ENCODE peak calls at places on chromosomes 11 and 22, in nine cellular contexts. G, D, S, W, Q, E, B, J and L are unnamed samples.

GRCh38 chr11:1307998-1308744 is 1.3 kb downstream of the TOLLIP start:
- DNase-seq in G (no peak), D (no peak), S (peak), W (no peak), Q (no peak), E (no peak), B (no peak), J (no peak), L (peak)

GRCh38 chr11:79173615-79174014 is 267.2 kb downstream of the TENM4 start:
- DNase-seq in G (no peak), D (no peak), S (no peak), W (no peak), Q (no peak), E (peak), B (peak), J (peak), L (no peak)

GRCh38 chr11:61429346-61429690 is 457 bp downstream of the CPSF7 start:
- DNase-seq in G (peak), D (peak), S (peak), W (peak), Q (peak), E (no peak), B (peak), J (no peak), L (peak)

GRCh38 chr22:30186048-30186447 is 60.5 kb downstream of the LIF start:
- DNase-seq in G (no peak), D (no peak), S (no peak), W (no peak), Q (no peak), E (no peak), B (no peak), J (no peak), L (no peak)

GRCh38 chr11:68106165-68106940 is 14.8 kb downstream of the CHKA start:
- DNase-seq in G (no peak), D (no peak), S (no peak), W (no peak), Q (peak), E (no peak), B (no peak), J (no peak), L (no peak)

GRCh38 chr11:18706330-18707243 is 8.0 kb downstream of the TMEM86A start:
- DNase-seq in G (no peak), D (no peak), S (peak), W (peak), Q (peak), E (no peak), B (peak), J (no peak), L (no peak)

GRCh38 chr22:48477031-48477721 is 1350.5 kb downstream of the BRD1 start:
- DNase-seq in G (no peak), D (no peak), S (peak), W (peak), Q (no peak), E (no peak), B (no peak), J (no peak), L (no peak)

GRCh38 chr11:118911113-118911879 is 14.4 kb downstream of the BCL9L start:
- DNase-seq in G (no peak), D (no peak), S (no peak), W (no peak), Q (peak), E (no peak), B (no peak), J (no peak), L (no peak)

GRCh38 chr11:44246726-44247125 is 63.2 kb downstream of the ALX4 start:
- DNase-seq in G (peak), D (no peak), S (peak), W (no peak), Q (no peak), E (peak), B (peak), J (no peak), L (no peak)

GRCh38 chr11:65599216-65599954 is 3.8 kb upstream of the KCNK7 start:
- DNase-seq in G (no peak), D (no peak), S (no peak), W (no peak), Q (no peak), E (no peak), B (no peak), J (no peak), L (no peak)

GRCh38 chr11:62538470-62539237 is 8.0 kb downstream of the AHNAK start:
- DNase-seq in G (no peak), D (no peak), S (no peak), W (no peak), Q (no peak), E (no peak), B (no peak), J (no peak), L (no peak)

GRCh38 chr11:95835768-95836488 is 45.6 kb downstream of the CEP57 start:
- DNase-seq in G (peak), D (peak), S (no peak), W (no peak), Q (peak), E (peak), B (peak), J (peak), L (peak)

GRCh38 chr11:30128269-30128932 is 102.4 kb upstream of the FSHB start:
- DNase-seq in G (no peak), D (peak), S (no peak), W (no peak), Q (no peak), E (no peak), B (peak), J (no peak), L (no peak)

GRCh38 chr11:5992150-5992549 is 5.4 kb upstream of the OR52L1 start:
- DNase-seq in G (no peak), D (no peak), S (no peak), W (no peak), Q (no peak), E (no peak), B (no peak), J (no peak), L (no peak)

GRCh38 chr22:50267591-50268390 is 2.4 kb downstream of the MAPK11 start:
- DNase-seq in G (no peak), D (no peak), S (peak), W (no peak), Q (peak), E (no peak), B (peak), J (no peak), L (no peak)

GRCh38 chr11:335779-336665 is 15.4 kb upstream of the IFITM3 start:
- DNase-seq in G (no peak), D (no peak), S (no peak), W (no peak), Q (no peak), E (no peak), B (no peak), J (no peak), L (no peak)

GRCh38 chr22:25745341-25746011 is 3.5 kb downstream of the MYO18B start:
- DNase-seq in G (no peak), D (no peak), S (no peak), W (no peak), Q (no peak), E (peak), B (peak), J (peak), L (no peak)

GRCh38 chr11:78050964-78051831 is 12.5 kb upstream of the THRSP start:
- DNase-seq in G (no peak), D (no peak), S (no peak), W (no peak), Q (no peak), E (peak), B (peak), J (peak), L (no peak)

GRCh38 chr22:30559889-30560288 is 13.3 kb upstream of the SEC14L6 start:
- DNase-seq in G (no peak), D (no peak), S (no peak), W (no peak), Q (no peak), E (no peak), B (no peak), J (no peak), L (no peak)

GRCh38 chr11:32374261-32374711 is 61.1 kb downstream of the WT1 start:
- DNase-seq in G (peak), D (peak), S (no peak), W (peak), Q (peak), E (no peak), B (peak), J (no peak), L (no peak)

DNA sequence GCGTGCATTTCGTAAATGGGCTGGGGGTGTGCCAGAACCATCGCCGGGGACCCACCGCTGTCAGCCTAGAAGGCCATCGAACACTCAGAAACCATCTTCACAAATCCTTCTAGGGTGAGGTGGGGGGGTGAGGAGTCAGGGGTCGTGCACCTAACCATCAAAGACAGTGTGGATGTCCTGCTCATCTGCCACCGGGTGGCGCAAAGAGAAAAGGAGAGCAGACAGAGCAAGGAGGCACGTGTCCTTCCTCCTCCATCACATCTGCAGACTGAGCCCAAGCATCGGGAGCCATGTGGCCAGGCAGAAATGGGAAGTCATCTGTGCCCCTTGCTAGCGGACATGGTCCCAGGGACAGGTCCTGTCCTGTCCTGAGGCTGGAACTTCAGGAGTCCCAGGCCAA is 61.9 kb upstream of the NUP50 start:
- DNase-seq in G (peak), D (no peak), S (no peak), W (peak), Q (peak), E (no peak), B (peak), J (no peak), L (no peak)
- TF ChIP-seq CTCF in G (peak), D (peak), S (peak), W (no peak), Q (peak), E (peak), B (peak), J (peak), L (peak)

DNA sequence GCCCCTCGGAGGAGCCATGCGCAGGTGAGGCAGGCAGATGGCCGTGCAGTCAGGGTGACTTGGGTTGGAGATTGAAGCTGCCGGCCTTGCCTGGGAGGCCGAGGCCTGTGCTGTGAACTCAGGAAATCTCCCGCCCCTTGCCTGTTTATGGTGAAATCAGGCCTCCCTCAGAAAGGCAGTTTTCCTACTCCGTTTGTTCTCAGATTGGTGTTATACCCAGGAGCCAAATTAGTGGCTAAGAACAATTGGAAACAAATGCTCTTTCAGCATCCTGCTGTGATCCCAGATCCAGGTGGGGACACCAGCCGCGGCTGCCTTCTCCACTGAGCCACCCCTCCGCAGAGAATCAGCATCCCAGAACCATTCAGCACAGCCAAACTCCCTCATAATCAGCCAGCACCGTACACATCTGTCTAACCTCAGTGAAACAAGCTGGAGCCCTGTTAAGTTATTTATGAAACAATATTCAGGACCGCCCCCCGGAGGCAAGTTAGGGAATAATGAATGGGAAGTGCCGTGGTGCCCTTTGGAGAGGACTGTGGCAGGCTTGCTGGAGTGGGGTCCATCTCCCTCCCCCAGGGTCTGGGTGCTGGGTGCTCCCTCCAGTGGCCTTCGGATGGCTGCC is 60.0 kb downstream of the PKNOX2 start:
- DNase-seq in G (no peak), D (peak), S (peak), W (no peak), Q (no peak), E (no peak), B (peak), J (no peak), L (no peak)
- TF ChIP-seq CTCF in G (peak), D (peak), S (peak), W (no peak), Q (no peak), E (peak), B (no peak), J (no peak), L (peak)

GRCh38 chr11:102318469-102318868 is 1.2 kb downstream of the BIRC3 start:
- DNase-seq in G (no peak), D (no peak), S (no peak), W (no peak), Q (peak), E (no peak), B (no peak), J (no peak), L (no peak)

GRCh38 chr11:102319544-102319943 is 2.3 kb downstream of the BIRC3 start:
- DNase-seq in G (no peak), D (no peak), S (no peak), W (no peak), Q (no peak), E (no peak), B (no peak), J (no peak), L (no peak)

GRCh38 chr11:102317768-102318103 is 452 bp downstream of the BIRC3 start:
- DNase-seq in G (no peak), D (no peak), S (no peak), W (no peak), Q (no peak), E (no peak), B (no peak), J (no peak), L (no peak)

GRCh38 chr11:102316505-102316904 is 779 bp upstream of the BIRC3 start:
- DNase-seq in G (no peak), D (no peak), S (no peak), W (no peak), Q (no peak), E (no peak), B (no peak), J (no peak), L (no peak)

GRCh38 chr11:102317099-102317767 is at the start of gene BIRC3:
- DNase-seq in G (peak), D (peak), S (peak), W (peak), Q (peak), E (peak), B (peak), J (peak), L (peak)
- TF ChIP-seq CTCF in G (peak), D (peak), S (peak), W (no peak), Q (peak), E (peak), B (peak), J (peak), L (peak)

GRCh38 chr11:128737704-128738103 is 43.8 kb downstream of the FLI1 start:
- DNase-seq in G (no peak), D (no peak), S (no peak), W (no peak), Q (no peak), E (no peak), B (no peak), J (no peak), L (no peak)

GRCh38 chr11:128738942-128739341 is 45.1 kb downstream of the FLI1 start:
- DNase-seq in G (no peak), D (no peak), S (no peak), W (no peak), Q (no peak), E (no peak), B (no peak), J (no peak), L (no peak)

GRCh38 chr11:128733440-128734115 is 39.7 kb downstream of the FLI1 start:
- DNase-seq in G (no peak), D (no peak), S (no peak), W (peak), Q (peak), E (no peak), B (peak), J (no peak), L (no peak)

GRCh38 chr11:128734439-128735224 is 40.8 kb downstream of the FLI1 start:
- DNase-seq in G (no peak), D (no peak), S (peak), W (peak), Q (peak), E (no peak), B (no peak), J (no peak), L (no peak)

GRCh38 chr11:128735935-128736610 is 42.2 kb downstream of the FLI1 start:
- DNase-seq in G (no peak), D (no peak), S (no peak), W (no peak), Q (no peak), E (no peak), B (no peak), J (no peak), L (no peak)
- TF ChIP-seq CTCF in G (no peak), D (no peak), S (no peak), W (no peak), Q (no peak), E (no peak), B (no peak), J (no peak), L (no peak)

DNA sequence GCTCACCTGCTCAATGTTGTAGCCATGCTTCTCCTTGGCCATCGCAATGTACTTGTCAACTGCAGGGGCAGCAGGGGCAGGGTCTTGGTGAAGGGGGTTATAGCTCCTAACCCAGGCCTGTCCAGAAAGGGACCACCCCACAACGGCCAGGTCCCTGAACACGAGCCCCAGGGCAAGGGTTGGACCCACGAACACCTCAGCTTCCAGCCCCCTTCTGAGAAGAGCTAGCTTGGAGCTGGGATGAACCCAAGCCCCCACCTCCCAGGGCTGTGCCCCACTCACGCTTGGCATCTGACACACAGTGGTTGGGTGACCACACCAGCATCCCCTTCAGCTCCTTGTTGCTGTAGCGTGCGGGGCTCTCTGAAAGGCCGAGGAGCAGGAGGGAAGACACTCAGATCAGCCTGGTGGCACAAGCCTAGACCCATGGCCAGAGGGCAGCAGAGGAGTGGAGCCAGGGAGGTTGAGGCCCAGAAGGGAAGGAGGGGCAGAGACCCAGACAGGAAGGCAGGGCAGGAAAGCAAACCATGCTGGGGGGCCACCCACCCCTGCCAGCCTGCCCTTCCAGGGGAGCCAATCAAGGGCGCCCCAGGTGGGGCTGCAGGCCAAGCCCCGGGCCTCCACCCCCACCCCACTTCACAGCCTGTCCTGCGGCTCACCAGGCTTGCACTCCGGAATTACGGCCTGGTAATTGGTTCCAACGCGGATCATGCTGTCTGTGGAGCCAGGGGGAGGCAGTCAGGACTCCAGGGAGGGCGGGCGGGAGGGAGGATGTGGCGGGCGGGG is 1.9 kb downstream of the RCOR2 start:
- DNase-seq in G (no peak), D (no peak), S (no peak), W (no peak), Q (no peak), E (no peak), B (no peak), J (no peak), L (no peak)
- TF ChIP-seq CTCF in G (no peak), D (no peak), S (no peak), W (no peak), Q (no peak), E (no peak), B (no peak), J (no peak), L (no peak)

GRCh38 chr11:23013509-23013908 is 153.2 kb upstream of the CCDC179 start:
- DNase-seq in G (no peak), D (no peak), S (no peak), W (no peak), Q (no peak), E (no peak), B (no peak), J (no peak), L (no peak)

GRCh38 chr11:23010790-23011340 is 150.6 kb upstream of the CCDC179 start:
- DNase-seq in G (no peak), D (no peak), S (no peak), W (no peak), Q (no peak), E (no peak), B (no peak), J (no peak), L (no peak)

GRCh38 chr11:23012930-23013329 is 152.7 kb upstream of the CCDC179 start:
- DNase-seq in G (no peak), D (no peak), S (no peak), W (no peak), Q (no peak), E (no peak), B (no peak), J (no peak), L (no peak)
- TF ChIP-seq CTCF in G (no peak), D (no peak), S (no peak), W (no peak), Q (no peak), E (no peak), B (no peak), J (no peak), L (no peak)

GRCh38 chr11:10996678-10997077 is 138.8 kb upstream of the ZBED5 start:
- DNase-seq in G (no peak), D (no peak), S (no peak), W (no peak), Q (no peak), E (no peak), B (no peak), J (no peak), L (no peak)
- TF ChIP-seq CTCF in G (no peak), D (no peak), S (no peak), W (no peak), Q (no peak), E (no peak), B (no peak), J (no peak), L (no peak)

GRCh38 chr22:41822289-41823057 is 10.4 kb upstream of the SREBF2 start:
- DNase-seq in G (no peak), D (peak), S (no peak), W (no peak), Q (no peak), E (peak), B (peak), J (no peak), L (no peak)
- TF ChIP-seq CTCF in G (peak), D (peak), S (peak), W (no peak), Q (peak), E (peak), B (peak), J (peak), L (peak)

GRCh38 chr11:133782116-133782725 is 63.1 kb downstream of the SPATA19 start:
- DNase-seq in G (no peak), D (no peak), S (no peak), W (no peak), Q (no peak), E (no peak), B (no peak), J (no peak), L (no peak)

GRCh38 chr11:133776671-133777070 is 68.6 kb downstream of the SPATA19 start:
- DNase-seq in G (no peak), D (no peak), S (no peak), W (no peak), Q (no peak), E (no peak), B (no peak), J (no peak), L (no peak)

DNA sequence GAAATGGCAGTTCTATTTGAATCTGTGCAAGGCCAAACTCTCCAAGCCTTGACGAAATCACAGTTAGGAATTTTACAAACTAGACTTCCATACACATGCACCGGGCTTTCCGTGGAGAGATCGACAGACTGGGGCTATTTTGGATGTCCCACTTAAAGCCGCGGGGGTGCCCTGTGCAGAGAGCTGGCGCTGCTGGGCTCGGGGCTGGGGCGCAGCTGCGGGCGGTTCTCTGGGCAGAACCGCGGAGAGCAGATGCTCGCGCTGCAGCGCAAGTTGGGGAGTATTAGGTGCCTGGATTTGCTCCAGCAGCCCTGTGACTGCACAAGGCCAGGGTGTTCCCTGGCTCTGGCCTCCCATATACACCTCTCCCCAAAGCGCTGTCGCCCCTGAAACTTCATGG is 67.2 kb downstream of the SPATA19 start:
- DNase-seq in G (no peak), D (no peak), S (no peak), W (no peak), Q (no peak), E (no peak), B (no peak), J (no peak), L (no peak)
- TF ChIP-seq CTCF in G (no peak), D (no peak), S (no peak), W (no peak), Q (no peak), E (no peak), B (no peak), J (no peak), L (no peak)